ENCODE peak calls at places on chromosomes 2 and 18, in five cellular contexts. V, Q, J, P and G are unnamed samples.

GRCh38 chr2:18050001-18050400 is 171.5 kb downstream of the KCNS3 start:
- DNase-seq in P (no peak), Q (no peak), J (no peak), V (no peak), G (no peak)

GRCh38 chr18:36757081-36757480 is 71.7 kb downstream of the TPGS2 start:
- DNase-seq in P (peak; percentile 48), Q (no peak), J (no peak), V (peak; percentile 58), G (peak; percentile 76)

GRCh38 chr2:202822411-202822810 is 49.2 kb downstream of the ICA1L start:
- DNase-seq in J (no peak), V (no peak), Q (no peak), P (no peak), G (no peak)

GRCh38 chr2:132668986-132669853 is 785 bp downstream of the LYPD1 start:
- DNase-seq in Q (no peak), V (no peak), J (peak; percentile 74), P (no peak), G (peak; percentile 59)

GRCh38 chr18:33584845-33585775 is 7.1 kb downstream of the ASXL3 start:
- DNase-seq in Q (no peak), P (no peak), V (no peak), J (no peak), G (no peak)

GRCh38 chr2:237414056-237414661 is at the start of gene COL6A3:
- DNase-seq in V (no peak), P (no peak), J (no peak), Q (no peak), G (no peak)

GRCh38 chr2:239928457-239929350 is 96.4 kb downstream of the NDUFA10 start:
- DNase-seq in P (no peak), Q (no peak), V (no peak), J (peak; percentile 50), G (no peak)

GRCh38 chr2:156896294-156896693 is 361.2 kb upstream of the GALNT5 start:
- DNase-seq in V (no peak), P (no peak), Q (peak; percentile 28), J (no peak), G (no peak)

GRCh38 chr2:133040175-133040574 is 370.2 kb upstream of the LYPD1 start:
- DNase-seq in P (no peak), V (no peak), J (no peak), Q (no peak), G (no peak)

GRCh38 chr18:77096936-77097886 is 35.4 kb downstream of the MBP start:
- DNase-seq in P (no peak), V (no peak), Q (no peak), J (peak; percentile 68), G (no peak)

GRCh38 chr2:186984966-186985365 is 136.0 kb upstream of the ZSWIM2 start:
- DNase-seq in V (no peak), P (no peak), J (no peak), Q (no peak), G (no peak)

GRCh38 chr18:11906181-11906580 is 1.9 kb downstream of the MPPE1 start:
- DNase-seq in Q (no peak), V (no peak), P (no peak), J (no peak), G (no peak)

GRCh38 chr18:70553245-70553960 is 264.6 kb downstream of the SOCS6 start:
- DNase-seq in J (no peak), P (no peak), V (no peak), Q (no peak), G (peak; percentile 36)

GRCh38 chr2:45816273-45816672 is 164.8 kb downstream of the PRKCE start:
- DNase-seq in J (no peak), P (no peak), Q (no peak), V (no peak), G (no peak)

GRCh38 chr2:200308001-200308400 is 1.5 kb downstream of the SPATS2L start:
- DNase-seq in V (no peak), P (no peak), J (no peak), Q (no peak), G (no peak)

GRCh38 chr2:167293172-167293781 is 405.0 kb downstream of the XIRP2 start:
- DNase-seq in J (peak; percentile 66), Q (no peak), P (no peak), V (no peak), G (no peak)

GRCh38 chr2:106827178-106827577 is 58.8 kb downstream of the ST6GAL2 start:
- DNase-seq in Q (no peak), V (no peak), J (no peak), P (no peak), G (no peak)

GRCh38 chr2:47429795-47430194 is 26.8 kb downstream of the MSH2 start:
- DNase-seq in Q (no peak), P (no peak), J (no peak), V (no peak), G (no peak)

GRCh38 chr18:65544701-65545100 is 206.1 kb upstream of the CDH7 start:
- DNase-seq in J (no peak), V (no peak), P (no peak), Q (no peak), G (no peak)

GRCh38 chr2:74373189-74373588 is 6.9 kb downstream of the DCTN1 start:
- DNase-seq in V (no peak), Q (no peak), J (no peak), P (no peak), G (no peak)

GRCh38 chr2:226796840-226797288 is 2.8 kb downstream of the IRS1 start:
- DNase-seq in V (no peak), P (no peak), Q (no peak), J (no peak), G (peak; percentile 54)

GRCh38 chr2:196225213-196225612 is 53.8 kb upstream of the STK17B start:
- DNase-seq in Q (no peak), V (no peak), P (no peak), J (no peak), G (no peak)

GRCh38 chr18:37578182-37578678 is 12.6 kb upstream of the CELF4 start:
- DNase-seq in Q (no peak), V (no peak), P (no peak), J (no peak), G (no peak)

GRCh38 chr2:238847841-238848565 is at the start of gene TWIST2:
- DNase-seq in J (peak; percentile 74), P (no peak), Q (no peak), V (no peak), G (peak; percentile 56)

GRCh38 chr2:33946198-33946597 is 347.1 kb upstream of the FAM98A start:
- DNase-seq in P (no peak), V (no peak), Q (no peak), J (no peak), G (no peak)

GRCh38 chr2:38791747-38792146 is 13.7 kb downstream of the GEMIN6 start:
- DNase-seq in J (no peak), V (no peak), Q (no peak), P (no peak), G (no peak)
- TF ChIP-seq CHD2 in J (no peak), V (no peak), Q (no peak), P (no peak), G (no peak)

DNA sequence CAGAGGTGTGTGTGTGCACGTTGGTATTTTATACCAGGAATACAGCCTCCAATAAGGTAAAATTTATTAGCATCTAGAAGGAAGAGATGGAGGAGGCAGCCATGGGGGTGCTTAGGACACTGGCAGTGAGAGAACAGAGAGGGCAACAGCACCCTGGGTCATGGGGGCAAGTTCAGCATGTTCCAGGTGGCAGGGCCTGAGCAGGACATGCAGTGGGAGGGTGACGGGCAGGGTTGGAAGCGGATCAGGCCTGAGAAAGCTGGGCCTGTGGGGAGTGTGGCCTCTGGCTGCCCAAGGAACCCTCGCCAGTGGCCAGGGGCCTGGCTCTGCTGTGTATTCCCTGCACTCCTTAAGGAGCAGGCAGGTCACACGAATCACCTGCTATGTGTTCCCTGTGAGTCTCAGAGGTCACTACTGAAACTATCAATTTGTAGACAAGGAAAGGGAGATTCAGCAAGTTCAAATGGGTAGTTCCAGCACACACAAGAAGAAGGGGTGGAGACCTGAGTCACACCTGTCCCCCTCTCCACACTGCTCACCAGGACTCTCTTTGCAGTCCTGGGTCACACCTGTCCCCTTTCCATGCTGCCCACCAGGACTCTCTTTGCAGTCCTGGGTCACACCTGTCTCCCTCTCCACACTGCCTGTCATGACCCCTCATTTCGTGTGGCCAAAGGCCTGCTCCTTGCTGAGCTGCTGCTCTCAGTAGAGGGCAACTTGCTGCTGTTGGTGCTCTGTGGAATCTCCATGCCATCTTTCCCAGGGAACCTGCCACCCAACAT is 463.9 kb upstream of the HS6ST1 start:
- DNase-seq in Q (no peak), V (no peak), P (no peak), J (peak; percentile 32), G (no peak)
- TF ChIP-seq SIN3A in Q (no peak), V (no peak), P (no peak), J (no peak), G (no peak)

GRCh38 chr18:45167109-45167551 is 448.1 kb upstream of the SLC14A2 start:
- DNase-seq in Q (no peak), V (no peak), P (no peak), J (no peak), G (no peak)

GRCh38 chr18:45169610-45170009 is 445.7 kb upstream of the SLC14A2 start:
- DNase-seq in J (no peak), P (no peak), V (no peak), Q (no peak), G (no peak)

GRCh38 chr18:45167631-45168225 is 447.5 kb upstream of the SLC14A2 start:
- DNase-seq in P (no peak), J (no peak), V (no peak), Q (no peak), G (no peak)

GRCh38 chr18:45166341-45167108 is 448.8 kb upstream of the SLC14A2 start:
- DNase-seq in J (no peak), V (no peak), Q (no peak), P (no peak), G (no peak)

DNA sequence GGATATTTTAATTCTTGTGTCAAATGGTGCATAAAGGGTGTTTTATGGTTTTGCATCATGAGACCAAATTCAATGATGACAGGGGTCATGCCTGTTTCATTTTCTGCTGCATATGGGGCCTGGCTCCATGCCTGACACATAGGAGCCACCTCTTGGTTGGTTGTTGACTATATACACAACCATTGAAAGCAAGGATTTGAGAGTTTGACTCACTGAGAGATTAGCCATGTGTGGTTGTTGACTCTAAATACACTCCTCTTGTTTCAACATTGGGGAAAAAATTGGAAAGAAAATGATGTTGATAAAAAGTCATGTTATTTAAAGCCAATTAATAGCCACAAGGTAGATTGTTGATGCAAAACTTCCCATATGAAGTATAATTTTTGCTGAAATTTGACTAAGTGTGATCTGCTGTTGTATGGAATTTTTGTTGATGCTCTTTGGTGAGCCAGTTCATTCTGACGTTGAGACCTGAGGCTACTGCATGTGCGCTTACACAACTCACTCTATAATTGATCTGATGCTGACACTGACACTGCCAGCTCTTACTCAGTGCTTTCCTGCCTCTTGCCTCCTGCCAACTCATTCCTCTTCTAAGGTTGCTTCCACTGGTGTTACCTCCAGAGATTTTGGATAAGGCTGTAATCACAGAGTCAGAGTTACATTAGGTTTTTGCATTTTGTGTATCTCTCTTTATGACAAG is 446.2 kb upstream of the SLC14A2 start:
- DNase-seq in Q (no peak), J (no peak), V (no peak), P (no peak), G (no peak)
- H3K27ac ChIP-seq in Q (no peak overlapping the region), J (no peak overlapping the region), V (no peak overlapping the region), P (no peak overlapping the region), G (no peak overlapping the region)

GRCh38 chr2:164756773-164757172 is 84.8 kb downstream of the COBLL1 start:
- DNase-seq in V (no peak), P (peak; percentile 15), J (no peak), Q (no peak), G (no peak)

GRCh38 chr2:164761737-164762460 is 79.7 kb downstream of the COBLL1 start:
- DNase-seq in V (no peak), P (no peak), Q (no peak), J (no peak), G (no peak)

GRCh38 chr2:164754157-164755093 is 87.2 kb downstream of the COBLL1 start:
- DNase-seq in Q (no peak), V (no peak), P (no peak), J (no peak), G (no peak)

GRCh38 chr2:164763431-164763830 is 78.2 kb downstream of the COBLL1 start:
- DNase-seq in J (no peak), P (no peak), Q (no peak), V (no peak), G (no peak)

GRCh38 chr2:164757934-164758695 is 83.5 kb downstream of the COBLL1 start:
- DNase-seq in Q (no peak), J (no peak), P (peak; percentile 41), V (no peak), G (no peak)
- TF ChIP-seq CHD2 in Q (no peak), J (no peak), P (no peak), V (no peak), G (no peak)